ENCODE peak calls at places on chromosome 7, in eight cellular contexts. One of them, this sample, is unnamed.

GRCh38 chr7:38574121-38574520 is 57.1 kb downstream of the AMPH start:
- DNase-seq in suprapubic skin: no peak
- DNase-seq in astrocyte: peak; percentile 48
- DNase-seq in epithelial cell of esophagus: no peak
- DNase-seq in GM06990: no peak
- DNase-seq in MM.1S: no peak
- DNase-seq in tibial artery: no peak
- DNase-seq in WERI-Rb-1: no peak
- DNase-seq in this sample: no peak

GRCh38 chr7:18655969-18656761 is 160.6 kb downstream of the HDAC9 start:
- DNase-seq in tibial artery: no peak
- DNase-seq in astrocyte: no peak
- DNase-seq in GM06990: no peak
- DNase-seq in WERI-Rb-1: no peak
- DNase-seq in suprapubic skin: no peak
- DNase-seq in epithelial cell of esophagus: no peak
- DNase-seq in MM.1S: no peak
- DNase-seq in this sample: no peak

GRCh38 chr7:129952164-129952652 is 552 bp downstream of the UBE2H start:
- DNase-seq in WERI-Rb-1: peak; percentile 40
- DNase-seq in tibial artery: peak; percentile 76
- DNase-seq in astrocyte: no peak
- DNase-seq in MM.1S: peak; percentile 76
- DNase-seq in suprapubic skin: no peak
- DNase-seq in GM06990: peak; percentile 69
- DNase-seq in epithelial cell of esophagus: peak; percentile 51
- DNase-seq in this sample: peak; percentile 44

GRCh38 chr7:140719711-140720110 is 23.2 kb downstream of the NDUFB2 start:
- DNase-seq in astrocyte: peak; percentile 10
- DNase-seq in WERI-Rb-1: no peak
- DNase-seq in tibial artery: no peak
- DNase-seq in GM06990: no peak
- DNase-seq in epithelial cell of esophagus: no peak
- DNase-seq in suprapubic skin: no peak
- DNase-seq in MM.1S: no peak
- DNase-seq in this sample: no peak

GRCh38 chr7:105268511-105269392 is 120.0 kb downstream of the SRPK2 start:
- DNase-seq in MM.1S: peak; percentile 61
- DNase-seq in WERI-Rb-1: no peak
- DNase-seq in epithelial cell of esophagus: peak; percentile 67
- DNase-seq in astrocyte: peak; percentile 70
- DNase-seq in tibial artery: no peak
- DNase-seq in suprapubic skin: no peak
- DNase-seq in GM06990: peak; percentile 30
- DNase-seq in this sample: no peak

GRCh38 chr7:4018917-4019316 is 663.2 kb upstream of the FOXK1 start:
- DNase-seq in GM06990: no peak
- DNase-seq in WERI-Rb-1: no peak
- DNase-seq in epithelial cell of esophagus: no peak
- DNase-seq in suprapubic skin: no peak
- DNase-seq in MM.1S: no peak
- DNase-seq in tibial artery: no peak
- DNase-seq in astrocyte: no peak
- DNase-seq in this sample: no peak

GRCh38 chr7:4144801-4145470 is 537.2 kb upstream of the FOXK1 start:
- DNase-seq in GM06990: no peak
- DNase-seq in suprapubic skin: peak; percentile 87
- DNase-seq in astrocyte: peak; percentile 33
- DNase-seq in MM.1S: no peak
- DNase-seq in epithelial cell of esophagus: no peak
- DNase-seq in WERI-Rb-1: peak; percentile 70
- DNase-seq in tibial artery: no peak
- DNase-seq in this sample: peak; percentile 42

GRCh38 chr7:18974803-18975202 is 142.6 kb downstream of the TWIST1 start:
- DNase-seq in tibial artery: no peak
- DNase-seq in epithelial cell of esophagus: peak; percentile 92
- DNase-seq in WERI-Rb-1: no peak
- DNase-seq in astrocyte: peak; percentile 67
- DNase-seq in GM06990: no peak
- DNase-seq in suprapubic skin: no peak
- DNase-seq in MM.1S: no peak
- DNase-seq in this sample: no peak

GRCh38 chr7:47381132-47381495 is 200.8 kb downstream of the TNS3 start:
- DNase-seq in tibial artery: peak; percentile 38
- DNase-seq in MM.1S: no peak
- DNase-seq in astrocyte: peak; percentile 49
- DNase-seq in suprapubic skin: no peak
- DNase-seq in GM06990: no peak
- DNase-seq in WERI-Rb-1: no peak
- DNase-seq in epithelial cell of esophagus: no peak
- DNase-seq in this sample: no peak

GRCh38 chr7:18873674-18874341 is 243.6 kb downstream of the TWIST1 start:
- DNase-seq in MM.1S: no peak
- DNase-seq in tibial artery: no peak
- DNase-seq in astrocyte: no peak
- DNase-seq in GM06990: no peak
- DNase-seq in suprapubic skin: no peak
- DNase-seq in WERI-Rb-1: peak; percentile 22
- DNase-seq in epithelial cell of esophagus: peak; percentile 21
- DNase-seq in this sample: no peak

GRCh38 chr7:74038194-74038961 is 10.4 kb downstream of the ELN start:
- DNase-seq in WERI-Rb-1: no peak
- DNase-seq in GM06990: no peak
- DNase-seq in astrocyte: no peak
- DNase-seq in suprapubic skin: no peak
- DNase-seq in MM.1S: no peak
- DNase-seq in epithelial cell of esophagus: no peak
- DNase-seq in tibial artery: no peak
- DNase-seq in this sample: peak; percentile 69

GRCh38 chr7:45105588-45106188 is 5.8 kb downstream of the TBRG4 start:
- DNase-seq in epithelial cell of esophagus: no peak
- DNase-seq in GM06990: no peak
- DNase-seq in MM.1S: no peak
- DNase-seq in WERI-Rb-1: no peak
- DNase-seq in suprapubic skin: no peak
- DNase-seq in tibial artery: peak; percentile 33
- DNase-seq in astrocyte: no peak
- DNase-seq in this sample: no peak

GRCh38 chr7:44291066-44291732 is 34.2 kb downstream of the CAMK2B start:
- DNase-seq in GM06990: no peak
- DNase-seq in epithelial cell of esophagus: no peak
- DNase-seq in astrocyte: peak; percentile 57
- DNase-seq in WERI-Rb-1: no peak
- DNase-seq in suprapubic skin: peak; percentile 75
- DNase-seq in tibial artery: peak; percentile 71
- DNase-seq in MM.1S: no peak
- DNase-seq in this sample: peak; percentile 85

GRCh38 chr7:142327555-142327954 is 69.7 kb upstream of the PRSS58 start:
- DNase-seq in MM.1S: no peak
- DNase-seq in epithelial cell of esophagus: no peak
- DNase-seq in WERI-Rb-1: peak; percentile 92
- DNase-seq in GM06990: no peak
- DNase-seq in tibial artery: no peak
- DNase-seq in suprapubic skin: no peak
- DNase-seq in astrocyte: no peak
- DNase-seq in this sample: no peak

GRCh38 chr7:16648551-16648950 is 2.6 kb downstream of the BZW2 start:
- DNase-seq in MM.1S: no peak
- DNase-seq in astrocyte: no peak
- DNase-seq in epithelial cell of esophagus: no peak
- DNase-seq in tibial artery: no peak
- DNase-seq in GM06990: no peak
- DNase-seq in WERI-Rb-1: no peak
- DNase-seq in suprapubic skin: no peak
- DNase-seq in this sample: no peak

GRCh38 chr7:104328308-104328969 is at the start of gene LHFPL3:
- DNase-seq in astrocyte: no peak
- DNase-seq in suprapubic skin: no peak
- DNase-seq in GM06990: peak; percentile 3
- DNase-seq in MM.1S: no peak
- DNase-seq in WERI-Rb-1: peak; percentile 70
- DNase-seq in tibial artery: no peak
- DNase-seq in epithelial cell of esophagus: peak; percentile 2
- DNase-seq in this sample: no peak

GRCh38 chr7:70051726-70052125 is 453.5 kb downstream of the AUTS2 start:
- DNase-seq in astrocyte: no peak
- DNase-seq in epithelial cell of esophagus: no peak
- DNase-seq in MM.1S: no peak
- DNase-seq in WERI-Rb-1: no peak
- DNase-seq in GM06990: no peak
- DNase-seq in tibial artery: no peak
- DNase-seq in suprapubic skin: no peak
- DNase-seq in this sample: no peak

GRCh38 chr7:47470567-47471357 is 111.1 kb downstream of the TNS3 start:
- DNase-seq in epithelial cell of esophagus: no peak
- DNase-seq in WERI-Rb-1: peak; percentile 21
- DNase-seq in GM06990: no peak
- DNase-seq in MM.1S: no peak
- DNase-seq in astrocyte: no peak
- DNase-seq in tibial artery: no peak
- DNase-seq in suprapubic skin: no peak
- DNase-seq in this sample: no peak

GRCh38 chr7:32914186-32914585 is 22.6 kb upstream of the KBTBD2 start:
- DNase-seq in WERI-Rb-1: no peak
- DNase-seq in tibial artery: no peak
- DNase-seq in suprapubic skin: no peak
- DNase-seq in MM.1S: no peak
- DNase-seq in epithelial cell of esophagus: no peak
- DNase-seq in astrocyte: no peak
- DNase-seq in GM06990: no peak
- DNase-seq in this sample: no peak

GRCh38 chr7:84277628-84278224 is 83.1 kb upstream of the SEMA3A start:
- DNase-seq in astrocyte: peak; percentile 72
- DNase-seq in suprapubic skin: no peak
- DNase-seq in epithelial cell of esophagus: no peak
- DNase-seq in GM06990: no peak
- DNase-seq in WERI-Rb-1: no peak
- DNase-seq in tibial artery: no peak
- DNase-seq in MM.1S: no peak
- DNase-seq in this sample: no peak

DNA sequence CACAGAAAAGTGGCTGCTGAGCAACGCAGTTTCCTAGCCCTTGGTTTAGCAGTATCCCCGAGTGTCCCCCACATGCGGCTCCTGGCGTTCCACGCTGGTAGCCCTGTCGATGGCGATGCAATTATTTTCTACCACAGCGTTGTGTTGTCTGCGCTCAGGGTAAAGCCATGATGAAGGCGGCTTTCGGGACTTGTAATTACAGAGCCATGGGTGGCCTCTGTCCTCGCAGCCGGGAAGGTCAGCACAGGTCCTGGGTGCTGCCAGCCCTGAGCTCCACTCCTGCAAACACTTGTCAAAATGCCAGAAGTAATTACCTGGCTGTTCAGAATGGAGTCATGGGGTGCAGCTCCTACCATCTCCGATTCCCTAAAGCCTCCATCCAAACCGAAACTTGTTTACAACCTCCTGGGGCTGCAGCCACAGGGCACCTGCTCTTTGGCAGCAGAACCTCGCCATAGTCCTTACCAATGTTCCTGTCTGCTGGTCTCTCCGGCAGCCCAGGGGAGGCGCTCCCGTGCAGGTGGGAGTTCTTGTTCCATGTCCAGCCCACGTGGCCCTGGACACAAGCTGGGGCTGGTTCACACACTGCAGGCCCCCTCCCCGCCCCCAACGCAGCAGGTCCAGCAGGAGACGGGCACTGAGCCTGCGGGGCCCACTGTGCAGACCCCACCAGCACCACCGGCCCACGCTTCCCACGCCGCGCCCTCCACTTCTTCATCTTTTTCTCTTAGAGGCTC is 512.6 kb downstream of the PTPRN2 start:
- DNase-seq in WERI-Rb-1: no peak
- DNase-seq in suprapubic skin: no peak
- DNase-seq in MM.1S: no peak
- DNase-seq in GM06990: no peak
- DNase-seq in astrocyte: no peak
- DNase-seq in tibial artery: peak; percentile 42
- DNase-seq in epithelial cell of esophagus: no peak
- DNase-seq in this sample: no peak
- TF ChIP-seq CTCF in WERI-Rb-1: peak; percentile 14
- TF ChIP-seq CTCF in suprapubic skin: no peak
- TF ChIP-seq CTCF in MM.1S: no peak
- TF ChIP-seq CTCF in GM06990: no peak
- TF ChIP-seq CTCF in astrocyte: no peak
- TF ChIP-seq CTCF in tibial artery: no peak
- TF ChIP-seq CTCF in epithelial cell of esophagus: no peak
- TF ChIP-seq CTCF in this sample: no peak

DNA sequence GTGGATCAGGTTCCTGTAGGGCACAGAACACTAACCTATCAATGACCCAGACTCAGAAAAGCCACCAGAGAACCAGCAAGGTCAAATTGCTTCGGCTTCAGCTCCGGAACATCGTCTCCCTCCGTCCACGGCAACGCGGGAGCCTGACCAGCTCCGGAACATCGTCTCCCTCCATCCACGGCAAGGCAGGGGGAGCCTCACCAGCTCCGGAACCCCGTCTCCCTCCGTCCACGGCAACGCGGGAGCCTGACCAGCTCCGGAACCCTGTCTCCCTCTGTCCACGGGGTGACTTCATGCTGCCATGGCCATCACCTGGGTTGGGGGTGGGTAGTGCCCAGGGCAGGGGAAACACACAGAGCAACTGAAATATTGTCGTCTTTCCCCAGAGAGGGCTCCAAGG is 403.4 kb downstream of the DNAJB6 start:
- DNase-seq in WERI-Rb-1: no peak
- DNase-seq in epithelial cell of esophagus: no peak
- DNase-seq in GM06990: no peak
- DNase-seq in MM.1S: no peak
- DNase-seq in tibial artery: no peak
- DNase-seq in astrocyte: no peak
- DNase-seq in suprapubic skin: no peak
- DNase-seq in this sample: no peak
- TF ChIP-seq CTCF in WERI-Rb-1: no peak
- TF ChIP-seq CTCF in epithelial cell of esophagus: no peak
- TF ChIP-seq CTCF in GM06990: no peak
- TF ChIP-seq CTCF in MM.1S: no peak
- TF ChIP-seq CTCF in tibial artery: no peak
- TF ChIP-seq CTCF in astrocyte: no peak
- TF ChIP-seq CTCF in suprapubic skin: no peak
- TF ChIP-seq CTCF in this sample: no peak

GRCh38 chr7:22586806-22587180 is 86.8 kb upstream of the STEAP1B start:
- DNase-seq in suprapubic skin: no peak
- DNase-seq in epithelial cell of esophagus: peak; percentile 57
- DNase-seq in WERI-Rb-1: no peak
- DNase-seq in tibial artery: no peak
- DNase-seq in astrocyte: peak; percentile 65
- DNase-seq in GM06990: no peak
- DNase-seq in MM.1S: no peak
- DNase-seq in this sample: no peak
- TF ChIP-seq CTCF in suprapubic skin: no peak
- TF ChIP-seq CTCF in epithelial cell of esophagus: peak; percentile 41
- TF ChIP-seq CTCF in WERI-Rb-1: peak; percentile 67
- TF ChIP-seq CTCF in tibial artery: peak; percentile 24
- TF ChIP-seq CTCF in astrocyte: peak; percentile 44
- TF ChIP-seq CTCF in GM06990: no peak
- TF ChIP-seq CTCF in MM.1S: peak; percentile 42
- TF ChIP-seq CTCF in this sample: peak; percentile 51

GRCh38 chr7:1020849-1021251 is 23.5 kb upstream of the GPR146 start:
- DNase-seq in MM.1S: no peak
- DNase-seq in suprapubic skin: no peak
- DNase-seq in epithelial cell of esophagus: no peak
- DNase-seq in tibial artery: no peak
- DNase-seq in astrocyte: no peak
- DNase-seq in GM06990: no peak
- DNase-seq in WERI-Rb-1: no peak
- DNase-seq in this sample: no peak
- TF ChIP-seq CTCF in MM.1S: no peak
- TF ChIP-seq CTCF in suprapubic skin: no peak
- TF ChIP-seq CTCF in epithelial cell of esophagus: no peak
- TF ChIP-seq CTCF in tibial artery: no peak
- TF ChIP-seq CTCF in astrocyte: no peak
- TF ChIP-seq CTCF in GM06990: peak; percentile 10
- TF ChIP-seq CTCF in WERI-Rb-1: peak; percentile 45
- TF ChIP-seq CTCF in this sample: peak; percentile 47